ENCODE peak calls at places on chromosomes 4 and X, in ten cellular contexts. J, Y, V, L, E, G, A, U, W and D are unnamed samples.

GRCh38 chrX:69627744-69628143 is 11.8 kb downstream of the EDA start:
- DNase-seq in J (no peak), Y (no peak), V (no peak), L (no peak), E (no peak), G (no peak), A (no peak), U (no peak), W (no peak), D (no peak)

GRCh38 chr4:145887241-145887964 is 51.2 kb downstream of the ZNF827 start:
- DNase-seq in J (no peak), Y (no peak), V (peak; percentile 79), L (no peak), E (peak; percentile 62), G (no peak), A (peak; percentile 81), U (peak; percentile 66), W (peak; percentile 77), D (peak; percentile 64)

GRCh38 chr4:150145090-150145949 is 67.1 kb downstream of the DCLK2 start:
- DNase-seq in J (no peak), Y (no peak), V (peak; percentile 20), L (no peak), E (no peak), G (no peak), A (peak; percentile 44), U (peak; percentile 68), W (peak; percentile 74), D (peak; percentile 77)

GRCh38 chrX:105829006-105829405 is 6.7 kb downstream of the NRK start:
- DNase-seq in J (no peak), Y (no peak), V (no peak), L (no peak), E (no peak), G (no peak), A (peak; percentile 19), U (peak; percentile 2), W (peak; percentile 10), D (no peak)

GRCh38 chr4:157996598-157996997 is 176.2 kb downstream of the GASK1B start:
- DNase-seq in J (no peak), Y (no peak), V (no peak), L (no peak), E (no peak), G (no peak), A (no peak), U (no peak), W (no peak), D (no peak)

GRCh38 chrX:110407910-110408545 is 49.4 kb downstream of the RTL9 start:
- DNase-seq in J (no peak), Y (peak; percentile 56), V (peak; percentile 61), L (peak; percentile 39), E (peak; percentile 85), G (peak; percentile 63), A (peak; percentile 80), U (no peak), W (no peak), D (peak; percentile 82)

GRCh38 chr4:129377131-129377845 is 281.3 kb downstream of the C4orf33 start:
- DNase-seq in J (no peak), Y (no peak), V (no peak), L (no peak), E (no peak), G (peak; percentile 45), A (no peak), U (no peak), W (peak; percentile 11), D (no peak)

GRCh38 chrX:73867144-73867543 is 304.1 kb downstream of the CHIC1 start:
- DNase-seq in J (no peak), Y (no peak), V (no peak), L (no peak), E (no peak), G (no peak), A (no peak), U (no peak), W (no peak), D (no peak)

GRCh38 chr4:89535251-89535650 is 227.7 kb upstream of the GPRIN3 start:
- DNase-seq in J (no peak), Y (no peak), V (peak; percentile 23), L (no peak), E (no peak), G (no peak), A (no peak), U (no peak), W (no peak), D (no peak)

GRCh38 chrX:53279296-53280237 is 1.8 kb downstream of the IQSEC2 start:
- DNase-seq in J (no peak), Y (no peak), V (no peak), L (no peak), E (no peak), G (no peak), A (no peak), U (no peak), W (no peak), D (peak; percentile 78)

GRCh38 chr4:53132117-53132889 is 233.6 kb downstream of the SCFD2 start:
- DNase-seq in J (no peak), Y (no peak), V (peak; percentile 26), L (no peak), E (no peak), G (no peak), A (peak; percentile 42), U (no peak), W (no peak), D (no peak)

GRCh38 chr4:170193496-170193895 is 103.7 kb upstream of the AADAT start:
- DNase-seq in J (no peak), Y (no peak), V (no peak), L (no peak), E (no peak), G (peak; percentile 34), A (no peak), U (no peak), W (no peak), D (no peak)

GRCh38 chr4:109434007-109434792 is 585 bp downstream of the SEC24B start:
- DNase-seq in J (peak; percentile 85), Y (peak; percentile 19), V (peak; percentile 66), L (no peak), E (peak; percentile 69), G (peak; percentile 25), A (peak; percentile 68), U (peak; percentile 13), W (peak; percentile 16), D (peak; percentile 69)

GRCh38 chrX:134599173-134599914 is 58.9 kb downstream of the PLAC1 start:
- DNase-seq in J (no peak), Y (no peak), V (peak; percentile 76), L (no peak), E (no peak), G (no peak), A (peak; percentile 81), U (peak; percentile 39), W (peak; percentile 53), D (no peak)

GRCh38 chr4:95637047-95637600 is 88.4 kb upstream of the UNC5C start:
- DNase-seq in J (no peak), Y (no peak), V (no peak), L (no peak), E (no peak), G (peak; percentile 6), A (peak; percentile 28), U (peak; percentile 3), W (peak; percentile 15), D (no peak)

GRCh38 chr4:176610594-176610993 is 182.1 kb downstream of the VEGFC start:
- DNase-seq in J (no peak), Y (peak; percentile 47), V (no peak), L (no peak), E (no peak), G (no peak), A (no peak), U (no peak), W (no peak), D (no peak)

GRCh38 chrX:45859407-45859806 is 658.7 kb upstream of the DIPK2B start:
- DNase-seq in J (no peak), Y (no peak), V (no peak), L (no peak), E (no peak), G (no peak), A (no peak), U (no peak), W (no peak), D (no peak)

GRCh38 chr4:8188743-8189550 is 10.1 kb upstream of the SH3TC1 start:
- DNase-seq in J (peak; percentile 92), Y (peak; percentile 37), V (peak; percentile 43), L (no peak), E (no peak), G (peak; percentile 98), A (no peak), U (no peak), W (no peak), D (no peak)
- H3K9ac ChIP-seq in J (peak overlapping the region; percentile 46), Y (no peak overlapping the region), V (no peak overlapping the region), L (no peak overlapping the region), E (no peak overlapping the region), G (peak overlapping the region; percentile 44), A (no peak overlapping the region), U (no peak overlapping the region), W (no peak overlapping the region), D (no peak overlapping the region)

DNA sequence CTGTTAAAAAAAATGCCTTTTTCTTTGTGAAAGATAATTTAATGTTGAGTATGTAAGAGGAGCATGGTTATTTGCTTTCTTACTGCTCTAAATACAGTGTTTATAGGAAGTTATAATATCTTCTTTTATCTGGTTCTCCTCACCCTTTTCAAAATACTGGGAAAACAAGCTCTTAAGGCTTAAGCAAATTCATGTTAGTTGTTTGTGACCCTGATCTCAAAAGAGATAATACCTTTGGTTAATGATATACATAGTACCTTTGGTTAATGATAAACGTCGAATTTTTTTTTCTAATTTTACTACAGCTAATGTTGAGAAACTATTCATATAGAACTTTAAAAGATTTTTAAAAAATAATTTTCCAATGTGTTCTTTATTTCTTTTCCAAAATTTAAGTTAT is 180.1 kb downstream of the RAPGEF2 start:
- DNase-seq in J (no peak), Y (no peak), V (no peak), L (no peak), E (no peak), G (no peak), A (no peak), U (no peak), W (no peak), D (no peak)
- H3K9ac ChIP-seq in J (no peak overlapping the region), Y (no peak overlapping the region), V (no peak overlapping the region), L (no peak overlapping the region), E (no peak overlapping the region), G (no peak overlapping the region), A (no peak overlapping the region), U (peak overlapping the region; percentile 21), W (no peak overlapping the region), D (peak overlapping the region; percentile 31)

GRCh38 chr4:3771932-3772495 is 5.8 kb downstream of the ADRA2C start:
- DNase-seq in J (no peak), Y (no peak), V (no peak), L (no peak), E (no peak), G (no peak), A (no peak), U (no peak), W (no peak), D (no peak)
- H3K9ac ChIP-seq in J (no peak overlapping the region), Y (no peak overlapping the region), V (no peak overlapping the region), L (no peak overlapping the region), E (no peak overlapping the region), G (no peak overlapping the region), A (no peak overlapping the region), U (no peak overlapping the region), W (no peak overlapping the region), D (no peak overlapping the region)

DNA sequence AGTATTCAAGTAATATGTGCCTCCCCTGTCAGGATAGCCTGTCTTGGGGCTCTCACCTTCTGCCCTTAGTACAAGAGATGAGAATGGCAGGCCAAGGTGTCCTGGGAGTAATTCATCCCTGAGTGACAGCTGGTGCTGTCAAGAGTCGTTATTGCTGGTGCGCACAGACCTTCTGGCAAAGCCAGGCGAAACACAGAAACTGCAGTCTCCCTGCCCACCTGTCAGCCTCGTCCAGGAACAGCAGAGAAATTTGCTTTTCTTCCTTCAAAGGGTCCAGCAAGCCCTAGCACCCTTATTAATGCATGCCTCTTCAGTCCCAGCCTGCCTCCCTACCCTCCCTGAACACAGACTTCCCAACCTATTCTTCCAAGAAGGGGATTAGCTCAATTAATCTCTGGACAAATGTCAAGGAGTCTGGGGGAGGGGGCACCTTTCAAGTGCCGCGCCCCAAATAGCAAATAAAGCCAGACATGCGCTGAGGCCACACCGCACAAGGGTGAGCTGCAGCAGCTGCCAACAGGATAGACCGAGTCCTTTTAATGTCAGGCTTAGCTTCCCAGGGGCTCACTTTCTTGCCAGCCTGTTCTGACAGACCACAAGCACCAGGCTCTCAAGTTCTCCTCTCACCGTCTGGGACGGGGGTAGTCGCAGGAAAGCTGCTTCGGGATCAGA is 250.7 kb upstream of the RASGEF1B start:
- DNase-seq in J (no peak), Y (no peak), V (no peak), L (no peak), E (no peak), G (no peak), A (no peak), U (no peak), W (no peak), D (no peak)
- H3K9ac ChIP-seq in J (no peak overlapping the region), Y (no peak overlapping the region), V (no peak overlapping the region), L (no peak overlapping the region), E (no peak overlapping the region), G (no peak overlapping the region), A (no peak overlapping the region), U (no peak overlapping the region), W (no peak overlapping the region), D (no peak overlapping the region)